ENCODE peak calls at places on chromosomes 1 and 21, in five cellular contexts. P is left ventricle myocardium inferior; W is CD8-positive, alpha-beta T cell; X is lower lobe of right lung; A is cardiac fibroblast. R is an unnamed sample.

GRCh38 chr1:43821471-43821870 is 112.1 kb upstream of the ARTN start:
- DNase-seq in P (no peak), W (no peak), X (no peak), A (no peak), R (no peak)

GRCh38 chr21:24729568-24729967 is 877.7 kb downstream of the MRPL39 start:
- DNase-seq in P (no peak), W (no peak), X (no peak), A (no peak), R (no peak)

GRCh38 chr1:78096976-78097375 is 51.2 kb downstream of the GIPC2 start:
- DNase-seq in P (no peak), W (no peak), X (no peak), A (peak), R (no peak)

GRCh38 chr1:153991806-153992205 is 1.2 kb downstream of the RPS27 start:
- DNase-seq in P (no peak), W (no peak), X (no peak), A (no peak), R (no peak)

GRCh38 chr1:167057297-167057688 is 32.9 kb downstream of the GPA33 start:
- DNase-seq in P (no peak), W (no peak), X (no peak), A (peak), R (peak)

GRCh38 chr1:201374376-201374775 is 3.1 kb downstream of the TNNT2 start:
- DNase-seq in P (no peak), W (no peak), X (no peak), A (no peak), R (no peak)

GRCh38 chr1:243712890-243713425 is 137.1 kb downstream of the AKT3 start:
- DNase-seq in P (no peak), W (no peak), X (no peak), A (no peak), R (no peak)

GRCh38 chr1:56647106-56647505 is 2.0 kb downstream of the PRKAA2 start:
- DNase-seq in P (no peak), W (no peak), X (no peak), A (no peak), R (no peak)

GRCh38 chr1:204520834-204521709 is 4.9 kb downstream of the MDM4 start:
- DNase-seq in P (no peak), W (peak), X (no peak), A (peak), R (no peak)

GRCh38 chr1:15489052-15489736 is 13.3 kb downstream of the CELA2B start:
- DNase-seq in P (peak), W (no peak), X (no peak), A (no peak), R (no peak)

GRCh38 chr1:11320153-11320936 is 47.3 kb downstream of the UBIAD1 start:
- DNase-seq in P (no peak), W (peak), X (no peak), A (no peak), R (no peak)

GRCh38 chr1:19682257-19682656 is 17.6 kb downstream of the HTR6 start:
- DNase-seq in P (no peak), W (no peak), X (no peak), A (peak), R (peak)

GRCh38 chr1:210257698-210258395 is 25.3 kb downstream of the SERTAD4 start:
- DNase-seq in P (no peak), W (no peak), X (no peak), A (no peak), R (no peak)

GRCh38 chr1:78919150-78919549 is 87.4 kb downstream of the ADGRL4 start:
- DNase-seq in P (no peak), W (no peak), X (no peak), A (no peak), R (peak)

GRCh38 chr1:234600418-234601216 is 9.4 kb downstream of the IRF2BP2 start:
- DNase-seq in P (peak), W (peak), X (no peak), A (peak), R (no peak)

GRCh38 chr1:220824031-220824989 is 37.6 kb downstream of the MTARC1 start:
- DNase-seq in P (no peak), W (no peak), X (no peak), A (no peak), R (no peak)

GRCh38 chr1:11701551-11701961 is 10.0 kb downstream of the DRAXIN start:
- DNase-seq in P (no peak), W (no peak), X (no peak), A (no peak), R (peak)

GRCh38 chr1:31714442-31715096 is 10.8 kb upstream of the COL16A1 start:
- DNase-seq in P (peak), W (peak), X (no peak), A (peak), R (peak)
- H3K4me3 ChIP-seq in P (peak), W (peak), X (peak), A (peak), R (no peak)

GRCh38 chr1:28415246-28415645 is 45.7 kb downstream of the PHACTR4 start:
- DNase-seq in P (no peak), W (no peak), X (no peak), A (no peak), R (no peak)

GRCh38 chr1:28416509-28417194 is 47.1 kb downstream of the PHACTR4 start:
- DNase-seq in P (no peak), W (no peak), X (no peak), A (peak), R (no peak)

GRCh38 chr1:28409066-28409465 is 39.5 kb downstream of the PHACTR4 start:
- DNase-seq in P (no peak), W (no peak), X (no peak), A (no peak), R (no peak)

GRCh38 chr1:28411656-28412055 is 42.1 kb downstream of the PHACTR4 start:
- DNase-seq in P (no peak), W (no peak), X (no peak), A (no peak), R (no peak)

GRCh38 chr1:28412731-28413130 is 43.2 kb downstream of the PHACTR4 start:
- DNase-seq in P (no peak), W (no peak), X (no peak), A (peak), R (no peak)
- TF ChIP-seq CTCF in P (no peak), W (no peak), X (no peak), A (no peak), R (no peak)

DNA sequence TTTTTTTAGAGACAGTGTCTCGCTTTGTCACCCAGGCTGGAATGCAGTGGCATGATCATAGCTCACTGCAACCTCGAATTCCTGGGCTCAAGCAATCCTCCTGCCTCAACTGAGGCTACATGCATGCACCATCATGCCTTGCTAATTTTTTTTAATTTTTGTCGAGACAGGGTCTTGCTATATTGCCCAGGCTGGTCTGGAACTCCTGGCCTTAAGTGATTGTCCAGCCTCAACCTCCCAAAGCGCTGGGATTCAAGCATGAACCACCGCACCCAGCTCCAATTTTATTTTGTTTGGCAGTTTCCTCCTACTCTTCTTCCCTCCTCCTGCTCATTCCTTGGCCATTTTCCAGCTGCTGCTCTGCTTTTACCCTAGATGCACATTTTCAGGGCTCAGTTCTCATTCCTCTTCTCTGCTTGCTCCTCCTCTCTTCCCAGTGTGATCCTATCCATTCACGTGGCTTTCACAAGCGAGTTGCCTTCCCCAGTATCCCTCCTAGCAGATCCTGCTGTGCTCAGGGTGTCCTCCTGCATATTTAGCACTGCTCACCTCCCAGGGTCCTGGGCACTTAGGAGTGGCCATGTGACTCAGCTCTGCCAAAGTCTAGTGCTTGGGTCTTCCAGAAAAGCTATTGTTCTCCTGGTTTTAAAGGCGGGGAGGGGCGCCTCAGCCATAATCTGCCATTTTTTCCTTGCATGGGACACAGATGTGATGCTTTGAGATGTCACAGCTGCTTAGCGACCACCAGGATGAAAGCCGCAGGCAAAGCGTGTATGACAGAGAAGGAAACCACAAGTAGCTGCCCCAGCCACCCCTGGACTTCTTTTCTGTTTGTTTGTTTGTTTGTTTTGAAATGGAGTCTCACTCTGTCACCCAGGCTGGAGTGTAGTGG is 33.6 kb downstream of the PSEN2 start:
- DNase-seq in P (no peak), W (no peak), X (no peak), A (peak), R (peak)
- H3K4me3 ChIP-seq in P (no peak), W (no peak), X (no peak), A (no peak), R (no peak)

DNA sequence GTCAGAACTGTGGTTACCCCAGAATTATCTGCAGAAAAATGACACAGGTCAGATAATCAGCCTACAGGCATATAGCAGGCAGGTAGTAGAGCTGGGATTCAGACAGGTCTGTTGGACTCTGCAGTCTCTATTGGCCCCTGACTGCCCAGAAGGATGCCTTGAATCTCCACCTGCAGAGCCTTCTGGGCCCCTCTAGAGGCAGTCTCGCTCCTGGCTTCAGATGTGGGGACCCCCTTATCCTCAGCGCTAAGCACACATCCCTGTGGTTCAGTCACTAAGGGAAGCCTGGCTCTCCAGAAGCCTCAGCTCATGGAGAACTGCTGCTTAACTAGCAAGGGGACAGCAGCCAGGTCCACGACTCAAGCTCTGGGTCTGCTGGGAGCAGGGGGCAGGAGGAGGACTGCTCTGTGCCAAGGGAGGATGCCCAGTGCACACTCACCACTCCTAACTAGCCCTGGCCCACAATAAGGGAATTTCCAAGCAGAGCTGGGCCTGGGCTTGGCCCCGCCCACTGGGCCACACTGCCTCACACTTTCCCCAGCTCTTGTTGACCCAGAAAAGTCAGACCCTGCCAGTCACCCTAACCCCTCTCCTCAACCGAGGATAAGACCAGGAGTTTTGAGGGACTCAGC is 18.9 kb downstream of the SLC9A1 start:
- DNase-seq in P (no peak), W (peak), X (no peak), A (no peak), R (no peak)
- TF ChIP-seq CTCF in P (no peak), W (no peak), X (no peak), A (peak), R (no peak)

R was measured in foreskin fibroblast.